ENCODE peak calls at places on chromosomes 3 and 15, in five cellular contexts. One of them, this sample, is unnamed.

GRCh38 chr15:29815000-29815704 is 7.1 kb downstream of the TJP1 start:
- DNase-seq in HCT116: no peak
- DNase-seq in GM18507: no peak
- DNase-seq in RPMI7951: peak; percentile 41
- DNase-seq in stimulated activated CD8-positive, alpha-beta memory T cell treated with anti-CD3 and anti-CD28 coated beads, Interleukin-7, amount 100 ng/mL, for 1 hour: no peak
- DNase-seq in this sample: no peak

GRCh38 chr3:190301591-190301990 is 20.7 kb downstream of the CLDN1 start:
- DNase-seq in HCT116: no peak
- DNase-seq in stimulated activated CD8-positive, alpha-beta memory T cell treated with anti-CD3 and anti-CD28 coated beads, Interleukin-7, amount 100 ng/mL, for 1 hour: no peak
- DNase-seq in RPMI7951: no peak
- DNase-seq in GM18507: no peak
- DNase-seq in this sample: no peak

GRCh38 chr3:33060609-33061337 is 36.2 kb downstream of the GLB1 start:
- DNase-seq in HCT116: no peak
- DNase-seq in GM18507: no peak
- DNase-seq in RPMI7951: no peak
- DNase-seq in stimulated activated CD8-positive, alpha-beta memory T cell treated with anti-CD3 and anti-CD28 coated beads, Interleukin-7, amount 100 ng/mL, for 1 hour: no peak
- DNase-seq in this sample: no peak

GRCh38 chr15:69926011-69926410 is 171.7 kb downstream of the TLE3 start:
- DNase-seq in RPMI7951: peak; percentile 86
- DNase-seq in GM18507: no peak
- DNase-seq in stimulated activated CD8-positive, alpha-beta memory T cell treated with anti-CD3 and anti-CD28 coated beads, Interleukin-7, amount 100 ng/mL, for 1 hour: no peak
- DNase-seq in HCT116: no peak
- DNase-seq in this sample: no peak

GRCh38 chr3:39849992-39850706 is 40.7 kb downstream of the MYRIP start:
- DNase-seq in GM18507: no peak
- DNase-seq in HCT116: no peak
- DNase-seq in RPMI7951: no peak
- DNase-seq in stimulated activated CD8-positive, alpha-beta memory T cell treated with anti-CD3 and anti-CD28 coated beads, Interleukin-7, amount 100 ng/mL, for 1 hour: no peak
- DNase-seq in this sample: no peak

GRCh38 chr15:100726070-100726420 is 123.7 kb downstream of the ASB7 start:
- DNase-seq in HCT116: no peak
- DNase-seq in RPMI7951: no peak
- DNase-seq in stimulated activated CD8-positive, alpha-beta memory T cell treated with anti-CD3 and anti-CD28 coated beads, Interleukin-7, amount 100 ng/mL, for 1 hour: no peak
- DNase-seq in GM18507: no peak
- DNase-seq in this sample: no peak

GRCh38 chr15:43133429-43134156 is at the start of gene TMEM62:
- DNase-seq in RPMI7951: peak; percentile 79
- DNase-seq in GM18507: peak; percentile 94
- DNase-seq in stimulated activated CD8-positive, alpha-beta memory T cell treated with anti-CD3 and anti-CD28 coated beads, Interleukin-7, amount 100 ng/mL, for 1 hour: peak; percentile 10
- DNase-seq in HCT116: peak; percentile 76
- DNase-seq in this sample: peak; percentile 60

GRCh38 chr3:42387802-42388651 is 22.4 kb downstream of the LYZL4 start:
- DNase-seq in stimulated activated CD8-positive, alpha-beta memory T cell treated with anti-CD3 and anti-CD28 coated beads, Interleukin-7, amount 100 ng/mL, for 1 hour: no peak
- DNase-seq in HCT116: no peak
- DNase-seq in RPMI7951: peak; percentile 61
- DNase-seq in GM18507: no peak
- DNase-seq in this sample: no peak

GRCh38 chr15:45773149-45773548 is 138.3 kb downstream of the SQOR start:
- DNase-seq in stimulated activated CD8-positive, alpha-beta memory T cell treated with anti-CD3 and anti-CD28 coated beads, Interleukin-7, amount 100 ng/mL, for 1 hour: no peak
- DNase-seq in RPMI7951: no peak
- DNase-seq in GM18507: no peak
- DNase-seq in HCT116: no peak
- DNase-seq in this sample: no peak

GRCh38 chr3:139906441-139906840 is 28.5 kb upstream of the CLSTN2 start:
- DNase-seq in HCT116: peak; percentile 40
- DNase-seq in stimulated activated CD8-positive, alpha-beta memory T cell treated with anti-CD3 and anti-CD28 coated beads, Interleukin-7, amount 100 ng/mL, for 1 hour: no peak
- DNase-seq in RPMI7951: peak; percentile 95
- DNase-seq in GM18507: no peak
- DNase-seq in this sample: no peak